ENCODE peak calls at places on chromosomes 12 and 14, in seven cellular contexts. O is PC-3; Y is tibial artery; W is left lung; M is left ventricle myocardium inferior; R is body of pancreas; C is effector memory CD4-positive, alpha-beta T cell. E is an unnamed sample.

GRCh38 chr12:114425031-114425626 is 19.2 kb upstream of the TBX5 start:
- DNase-seq in O (no peak), Y (no peak), W (no peak), M (no peak), R (no peak), C (no peak), E (no peak)

GRCh38 chr14:105919458-105920150 is 393.2 kb downstream of the TMEM121 start:
- DNase-seq in O (no peak), Y (peak; percentile 13), W (peak; percentile 66), M (peak; percentile 2), R (no peak), C (no peak), E (no peak)

GRCh38 chr14:89013098-89013504 is 188.7 kb downstream of the TTC8 start:
- DNase-seq in O (peak; percentile 59), Y (no peak), W (no peak), M (no peak), R (peak; percentile 86), C (no peak), E (no peak)

GRCh38 chr14:31090872-31091764 is 64.9 kb upstream of the STRN3 start:
- DNase-seq in O (peak; percentile 80), Y (peak; percentile 82), W (no peak), M (no peak), R (peak; percentile 56), C (no peak), E (peak; percentile 77)

GRCh38 chr12:26572131-26572530 is 260.9 kb downstream of the ITPR2 start:
- DNase-seq in O (no peak), Y (no peak), W (no peak), M (no peak), R (no peak), C (no peak), E (no peak)

GRCh38 chr14:99755629-99756603 is 37.3 kb upstream of the EML1 start:
- DNase-seq in O (peak; percentile 86), Y (peak; percentile 92), W (no peak), M (peak; percentile 82), R (peak; percentile 87), C (no peak), E (peak; percentile 92)

GRCh38 chr14:93705513-93706156 is 82.7 kb downstream of the PRIMA1 start:
- DNase-seq in O (no peak), Y (no peak), W (no peak), M (no peak), R (no peak), C (no peak), E (no peak)

GRCh38 chr14:68941820-68942219 is 37.3 kb downstream of the ACTN1 start:
- DNase-seq in O (peak; percentile 27), Y (peak; percentile 62), W (no peak), M (peak; percentile 50), R (peak; percentile 74), C (no peak), E (peak; percentile 84)

GRCh38 chr14:49193365-49194050 is 392.7 kb downstream of the RPS29 start:
- DNase-seq in O (no peak), Y (no peak), W (no peak), M (no peak), R (no peak), C (no peak), E (no peak)

GRCh38 chr14:101521306-101521935 is 39.9 kb upstream of the DIO3 start:
- DNase-seq in O (no peak), Y (no peak), W (no peak), M (no peak), R (no peak), C (no peak), E (no peak)

GRCh38 chr12:122527478-122527944 is 462 bp downstream of the KNTC1 start:
- DNase-seq in O (peak; percentile 47), Y (no peak), W (no peak), M (peak; percentile 18), R (no peak), C (no peak), E (no peak)

GRCh38 chr12:116654216-116654743 is 83.6 kb downstream of the SPRING1 start:
- DNase-seq in O (no peak), Y (no peak), W (no peak), M (no peak), R (no peak), C (no peak), E (no peak)

GRCh38 chr12:112017041-112017440 is 3.8 kb downstream of the ERP29 start:
- DNase-seq in O (peak; percentile 63), Y (no peak), W (no peak), M (no peak), R (no peak), C (no peak), E (no peak)

GRCh38 chr12:65568517-65568916 is 255.8 kb upstream of the HMGA2 start:
- DNase-seq in O (peak; percentile 87), Y (no peak), W (no peak), M (no peak), R (no peak), C (no peak), E (no peak)

GRCh38 chr12:6171409-6172015 is 28.7 kb upstream of the CD9 start:
- DNase-seq in O (no peak), Y (peak; percentile 56), W (peak; percentile 71), M (peak; percentile 67), R (peak; percentile 31), C (no peak), E (peak; percentile 73)

GRCh38 chr12:76450690-76451089 is 102.5 kb upstream of the BBS10 start:
- DNase-seq in O (peak; percentile 82), Y (no peak), W (no peak), M (no peak), R (no peak), C (no peak), E (no peak)

GRCh38 chr14:29741909-29742401 is 185.7 kb downstream of the PRKD1 start:
- DNase-seq in O (no peak), Y (peak; percentile 59), W (no peak), M (no peak), R (peak; percentile 21), C (no peak), E (no peak)

GRCh38 chr12:6223545-6223944 is 23.3 kb downstream of the CD9 start:
- DNase-seq in O (no peak), Y (no peak), W (no peak), M (no peak), R (no peak), C (no peak), E (no peak)

GRCh38 chr12:79983969-79984629 is 49.2 kb upstream of the PPP1R12A start:
- DNase-seq in O (peak; percentile 70), Y (no peak), W (no peak), M (no peak), R (no peak), C (no peak), E (no peak)

GRCh38 chr12:47835017-47835830 is 15.5 kb upstream of the HDAC7 start:
- DNase-seq in O (no peak), Y (no peak), W (no peak), M (no peak), R (no peak), C (no peak), E (no peak)

GRCh38 chr12:47834199-47835016 is 14.7 kb upstream of the HDAC7 start:
- DNase-seq in O (no peak), Y (no peak), W (no peak), M (no peak), R (no peak), C (no peak), E (no peak)

GRCh38 chr12:47835831-47836155 is 16.1 kb upstream of the HDAC7 start:
- DNase-seq in O (peak; percentile 88), Y (no peak), W (no peak), M (no peak), R (no peak), C (no peak), E (no peak)

GRCh38 chr12:47832263-47832933 is 12.7 kb upstream of the HDAC7 start:
- DNase-seq in O (no peak), Y (no peak), W (no peak), M (no peak), R (no peak), C (no peak), E (no peak)

DNA sequence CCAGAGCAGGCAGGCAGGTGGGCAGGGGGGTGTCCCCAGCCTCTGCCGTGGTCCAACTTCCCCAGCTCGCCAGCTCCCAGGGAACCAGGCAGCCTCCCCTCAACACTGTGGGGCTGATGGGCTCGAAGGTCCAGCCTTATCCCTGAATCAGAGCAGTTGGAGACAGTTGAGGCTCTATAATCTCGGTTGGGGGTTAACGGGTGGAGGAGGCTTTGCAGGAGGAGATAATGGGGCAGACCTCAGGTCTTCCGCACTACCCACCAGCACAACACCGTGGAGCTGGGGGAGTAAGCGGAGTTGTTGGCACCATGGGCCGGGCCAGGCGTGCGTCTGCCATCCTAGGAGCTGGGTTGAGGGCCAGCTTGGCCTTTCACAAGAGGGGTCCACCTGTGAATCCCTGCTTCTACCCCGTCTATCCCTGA is 13.9 kb upstream of the HDAC7 start:
- DNase-seq in O (no peak), Y (no peak), W (no peak), M (no peak), R (no peak), C (no peak), E (no peak)
- H3K36me3 ChIP-seq in O (no peaks in the 10 kb centered on the region), Y (no peaks in the 10 kb centered on the region), W (no peaks in the 10 kb centered on the region), M (no peaks in the 10 kb centered on the region), R (no peaks in the 10 kb centered on the region), C (no peaks in the 10 kb centered on the region), E (no peaks in the 10 kb centered on the region)

GRCh38 chr14:95071649-95072256 is 85.6 kb downstream of the DICER1 start:
- DNase-seq in O (no peak), Y (no peak), W (no peak), M (no peak), R (no peak), C (no peak), E (no peak)
- H3K27me3 ChIP-seq in O (peaks cover 47% of the 10 kb centered on the region), Y (no peaks in the 10 kb centered on the region), W (peaks cover 23% of the 10 kb centered on the region), M (peaks cover 76% of the 10 kb centered on the region), R (no peaks in the 10 kb centered on the region), C (no peaks in the 10 kb centered on the region), E (no peaks in the 10 kb centered on the region)

GRCh38 chr14:23359722-23360447 is 5.1 kb downstream of the EFS start:
- DNase-seq in O (no peak), Y (no peak), W (no peak), M (no peak), R (no peak), C (no peak), E (no peak)

GRCh38 chr14:23362200-23362599 is 2.8 kb downstream of the EFS start:
- DNase-seq in O (peak; percentile 4), Y (no peak), W (no peak), M (no peak), R (no peak), C (no peak), E (no peak)

GRCh38 chr14:23361320-23361719 is 3.7 kb downstream of the EFS start:
- DNase-seq in O (no peak), Y (peak; percentile 53), W (no peak), M (no peak), R (no peak), C (no peak), E (no peak)

GRCh38 chr14:23360496-23360895 is 4.5 kb downstream of the EFS start:
- DNase-seq in O (no peak), Y (no peak), W (peak; percentile 75), M (no peak), R (no peak), C (no peak), E (no peak)

GRCh38 chr14:23361763-23362162 is 3.2 kb downstream of the EFS start:
- DNase-seq in O (no peak), Y (no peak), W (no peak), M (no peak), R (no peak), C (no peak), E (no peak)
- H3K4me3 ChIP-seq in O (no peak overlapping the region), Y (no peak overlapping the region), W (no peak overlapping the region), M (no peak overlapping the region), R (no peak overlapping the region), C (no peak overlapping the region), E (no peak overlapping the region)

DNA sequence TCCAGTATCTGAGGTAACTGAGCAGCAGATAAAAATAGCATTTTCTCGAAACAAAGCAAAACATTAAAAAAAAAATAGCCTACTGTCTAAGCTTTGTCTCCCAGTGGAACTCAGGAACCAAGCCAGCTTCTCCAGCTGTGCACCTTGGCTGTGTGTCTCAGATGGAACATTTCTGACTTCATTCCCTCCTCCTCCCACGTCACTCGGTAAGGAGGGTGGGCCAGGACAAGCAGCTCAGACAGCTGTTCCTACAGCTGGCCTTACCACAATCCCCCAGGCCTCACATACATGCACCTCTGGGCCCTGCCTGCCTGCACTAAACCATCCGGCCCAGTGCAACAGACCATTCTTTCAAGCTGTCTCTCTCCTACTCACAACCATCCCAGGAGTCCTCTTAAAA is 249.7 kb downstream of the DAD1 start:
- DNase-seq in O (no peak), Y (peak; percentile 21), W (no peak), M (peak; percentile 83), R (peak; percentile 50), C (no peak), E (peak; percentile 81)
- H3K36me3 ChIP-seq in O (no peaks in the 10 kb centered on the region), Y (no peaks in the 10 kb centered on the region), W (no peaks in the 10 kb centered on the region), M (no peaks in the 10 kb centered on the region), R (no peaks in the 10 kb centered on the region), C (no peaks in the 10 kb centered on the region), E (no peaks in the 10 kb centered on the region)